ENCODE peak calls at places on chromosomes 7 and 10, in seven cellular contexts. R is right cardiac atrium; W is spleen; B is fibroblast of lung; P is stimulated activated CD8-positive, alpha-beta memory T cell treated with anti-CD3 and anti-CD28 coated beads, Interleukin-12 subunit alpha, Interleukin-12 subunit beta, amount 100 ng/mL, for 4 hours; V is NCI-H1105 treated with DMSO at 0.1 percent for 48 hours; E is esophagus muscularis mucosa. O is an unnamed sample.

GRCh38 chr7:2639994-2640830 is 8.4 kb downstream of the TTYH3 start:
- DNase-seq in R (no peak), W (peak), B (no peak), P (no peak), V (no peak), E (no peak), O (no peak)

GRCh38 chr10:43866712-43867111 is 218.0 kb upstream of the ZNF32 start:
- DNase-seq in R (no peak), W (no peak), B (no peak), P (no peak), V (no peak), E (no peak), O (no peak)

GRCh38 chr7:2528481-2529095 is 9.0 kb downstream of the LFNG start:
- DNase-seq in R (no peak), W (peak), B (no peak), P (no peak), V (no peak), E (no peak), O (no peak)

GRCh38 chr7:44661233-44661632 is 54.8 kb downstream of the OGDH start:
- DNase-seq in R (no peak), W (no peak), B (no peak), P (no peak), V (no peak), E (no peak), O (no peak)

GRCh38 chr7:105257338-105257737 is 131.4 kb downstream of the SRPK2 start:
- DNase-seq in R (no peak), W (no peak), B (peak), P (no peak), V (peak), E (no peak), O (no peak)

GRCh38 chr10:68087338-68088029 is 12.4 kb upstream of the HERC4 start:
- DNase-seq in R (no peak), W (no peak), B (no peak), P (no peak), V (no peak), E (no peak), O (no peak)

GRCh38 chr7:1678571-1679325 is 8.7 kb downstream of the ELFN1 start:
- DNase-seq in R (peak), W (no peak), B (no peak), P (no peak), V (no peak), E (no peak), O (no peak)

GRCh38 chr10:34467902-34468301 is 347.2 kb downstream of the PARD3 start:
- DNase-seq in R (no peak), W (no peak), B (no peak), P (no peak), V (no peak), E (no peak), O (no peak)

GRCh38 chr7:142943706-142944268 is 4.5 kb downstream of the LLCFC1 start:
- DNase-seq in R (no peak), W (no peak), B (no peak), P (no peak), V (no peak), E (no peak), O (no peak)

GRCh38 chr7:151999337-152000090 is 26.0 kb upstream of the GALNT11 start:
- DNase-seq in R (no peak), W (no peak), B (no peak), P (no peak), V (no peak), E (no peak), O (no peak)

GRCh38 chr7:22110881-22111280 is 165.2 kb upstream of the CDCA7L start:
- DNase-seq in R (no peak), W (no peak), B (no peak), P (no peak), V (no peak), E (no peak), O (no peak)

GRCh38 chr10:79927111-79927828 is 21.6 kb downstream of the SFTPD start:
- DNase-seq in R (peak), W (peak), B (no peak), P (no peak), V (no peak), E (peak), O (no peak)

GRCh38 chr7:4042402-4042801 is 639.7 kb upstream of the FOXK1 start:
- DNase-seq in R (no peak), W (no peak), B (no peak), P (no peak), V (peak), E (no peak), O (no peak)

GRCh38 chr10:32109603-32110002 is 53.4 kb upstream of the KIF5B start:
- DNase-seq in R (no peak), W (no peak), B (no peak), P (no peak), V (no peak), E (no peak), O (no peak)

GRCh38 chr7:128380807-128381130 is 19.3 kb upstream of the PRRT4 start:
- DNase-seq in R (no peak), W (no peak), B (no peak), P (no peak), V (no peak), E (no peak), O (no peak)

GRCh38 chr7:159116581-159117339 is 27.9 kb downstream of the VIPR2 start:
- DNase-seq in R (no peak), W (no peak), B (no peak), P (no peak), V (no peak), E (no peak), O (no peak)

GRCh38 chr7:130421685-130422084 is 19.1 kb downstream of the CEP41 start:
- DNase-seq in R (no peak), W (no peak), B (peak), P (no peak), V (peak), E (no peak), O (peak)

GRCh38 chr7:150367677-150368097 is 935 bp upstream of the REPIN1 start:
- DNase-seq in R (no peak), W (no peak), B (peak), P (no peak), V (peak), E (no peak), O (peak)

GRCh38 chr7:105691692-105692564 is 110.6 kb upstream of the EFCAB10 start:
- DNase-seq in R (peak), W (peak), B (peak), P (no peak), V (peak), E (peak), O (peak)

GRCh38 chr10:67306588-67307205 is 380.9 kb downstream of the LRRTM3 start:
- DNase-seq in R (no peak), W (no peak), B (peak), P (no peak), V (no peak), E (no peak), O (peak)

GRCh38 chr7:78634073-78634472 is 819.4 kb downstream of the MAGI2 start:
- DNase-seq in R (no peak), W (no peak), B (no peak), P (no peak), V (no peak), E (no peak), O (no peak)

GRCh38 chr10:69142983-69143382 is 19.0 kb downstream of the VPS26A start:
- DNase-seq in R (no peak), W (no peak), B (no peak), P (no peak), V (no peak), E (no peak), O (no peak)

GRCh38 chr10:1409359-1409750 is 328.0 kb downstream of the ADARB2 start:
- DNase-seq in R (no peak), W (no peak), B (no peak), P (no peak), V (no peak), E (no peak), O (no peak)

GRCh38 chr7:132771301-132771730 is 195.0 kb upstream of the PLXNA4 start:
- DNase-seq in R (no peak), W (no peak), B (no peak), P (no peak), V (no peak), E (no peak), O (no peak)

GRCh38 chr7:105830405-105831218 is 45.8 kb downstream of the ATXN7L1 start:
- DNase-seq in R (no peak), W (no peak), B (peak), P (no peak), V (no peak), E (no peak), O (peak)

GRCh38 chr7:29771081-29771832 is 35.1 kb upstream of the WIPF3 start:
- DNase-seq in R (no peak), W (no peak), B (no peak), P (no peak), V (no peak), E (no peak), O (no peak)

GRCh38 chr10:42953684-42954674 is 122.9 kb upstream of the RET start:
- DNase-seq in R (no peak), W (peak), B (no peak), P (no peak), V (no peak), E (peak), O (no peak)

GRCh38 chr7:87513735-87514319 is 38.3 kb upstream of the ABCB4 start:
- DNase-seq in R (no peak), W (no peak), B (no peak), P (no peak), V (no peak), E (no peak), O (peak)

GRCh38 chr7:124462249-124462648 is 303.3 kb downstream of the GPR37 start:
- DNase-seq in R (no peak), W (no peak), B (peak), P (no peak), V (no peak), E (no peak), O (no peak)